ENCODE peak calls at places on chromosomes 11 and 22, in seven cellular contexts. T is stromal cell of bone marrow, S is adipocyte, A is fibroblast of lung, G is OCI-LY7, K is fibroblast of the conjunctiva, Q is LoVo. W is an unnamed sample.

GRCh38 chr11:128790200-128790599 is 76.9 kb downstream of the KCNJ1 start:
- DNase-seq in A (peak; percentile 73), Q (no peak), G (no peak), S (no peak), K (no peak), T (peak; percentile 55), W (no peak)

GRCh38 chr11:68960299-68961071 is 20.3 kb downstream of the MRGPRD start:
- DNase-seq in A (no peak), T (no peak), K (no peak), G (no peak), S (no peak), Q (no peak), W (no peak)

GRCh38 chr22:49640366-49641095 is 187.1 kb downstream of the BRD1 start:
- DNase-seq in A (no peak), Q (no peak), S (no peak), G (no peak), K (no peak), T (no peak), W (no peak)

GRCh38 chr22:28426346-28427132 is 253.1 kb downstream of the TTC28 start:
- DNase-seq in S (peak; percentile 68), Q (no peak), K (no peak), G (no peak), T (no peak), A (no peak), W (no peak)

GRCh38 chr11:9755561-9755960 is 91.7 kb downstream of the SWAP70 start:
- DNase-seq in G (no peak), T (no peak), S (no peak), K (no peak), A (peak; percentile 40), Q (no peak), W (no peak)

GRCh38 chr11:34682822-34683221 is 61.9 kb downstream of the EHF start:
- DNase-seq in Q (peak; percentile 53), T (no peak), K (no peak), G (no peak), S (no peak), A (no peak), W (no peak)

GRCh38 chr22:42648368-42649260 is 578 bp downstream of the CYB5R3 start:
- DNase-seq in K (no peak), A (peak; percentile 38), T (no peak), G (peak; percentile 52), Q (peak; percentile 69), S (peak; percentile 81), W (peak; percentile 93)

GRCh38 chr11:133809525-133810178 is 35.7 kb downstream of the SPATA19 start:
- DNase-seq in T (no peak), K (no peak), S (no peak), Q (no peak), G (no peak), A (no peak), W (no peak)

GRCh38 chr11:65524747-65525658 is at the start of gene SCYL1:
- DNase-seq in S (peak; percentile 95), K (no peak), Q (peak; percentile 79), G (peak; percentile 80), T (peak; percentile 54), A (peak; percentile 87), W (peak; percentile 74)

GRCh38 chr11:34976496-34976895 is 60.1 kb downstream of the PDHX start:
- DNase-seq in G (no peak), K (no peak), S (no peak), T (no peak), Q (no peak), A (no peak), W (no peak)

GRCh38 chr11:117200813-117201515 is 1.8 kb downstream of the TAGLN start:
- DNase-seq in G (no peak), T (no peak), A (no peak), Q (no peak), K (no peak), S (peak; percentile 34), W (no peak)

GRCh38 chr11:118658372-118659313 is 20.8 kb downstream of the TREH start:
- DNase-seq in G (no peak), A (peak; percentile 21), S (peak; percentile 10), Q (no peak), K (no peak), T (no peak), W (no peak)

GRCh38 chr11:42407379-42407778 is 904.4 kb upstream of the API5 start:
- DNase-seq in K (no peak), Q (no peak), S (no peak), A (no peak), G (peak; percentile 37), T (no peak), W (peak; percentile 58)

GRCh38 chr11:16040151-16040550 is 316.2 kb downstream of the SOX6 start:
- DNase-seq in A (no peak), K (no peak), T (no peak), Q (no peak), S (no peak), G (no peak), W (no peak)

GRCh38 chr22:26643368-26644100 is 13.9 kb upstream of the MIAT start:
- DNase-seq in Q (no peak), G (no peak), T (no peak), A (no peak), S (no peak), K (no peak), W (no peak)

GRCh38 chr22:27962268-27963191 is 43.5 kb upstream of the PITPNB start:
- DNase-seq in T (no peak), G (no peak), S (no peak), A (peak; percentile 21), Q (no peak), K (no peak), W (peak; percentile 5)

GRCh38 chr22:36546092-36546804 is 17.3 kb upstream of the EIF3D start:
- DNase-seq in Q (peak; percentile 53), A (peak; percentile 63), T (no peak), S (peak; percentile 76), K (peak; percentile 38), G (peak; percentile 67), W (no peak)

GRCh38 chr11:129315781-129316579 is 59.7 kb upstream of the BARX2 start:
- DNase-seq in T (no peak), Q (peak; percentile 78), A (no peak), S (no peak), K (no peak), G (no peak), W (peak; percentile 65)